ENCODE peak calls at places on chromosomes 12 and 14, in six cellular contexts. One of them, this sample, is unnamed.

GRCh38 chr12:122423258-122424165 is 1.0 kb upstream of the CLIP1 start:
- DNase-seq in mesenchymal stem cell: peak; percentile 79
- DNase-seq in neuronal stem cell: peak; percentile 84
- DNase-seq in IMR-90: peak; percentile 62
- DNase-seq in H9: peak; percentile 65
- DNase-seq in trophoblast cell: peak; percentile 39
- DNase-seq in this sample: peak; percentile 61

GRCh38 chr12:6836851-6837250 is 3.9 kb upstream of the GNB3 start:
- DNase-seq in IMR-90: no peak
- DNase-seq in trophoblast cell: no peak
- DNase-seq in mesenchymal stem cell: no peak
- DNase-seq in neuronal stem cell: no peak
- DNase-seq in H9: no peak
- DNase-seq in this sample: no peak

GRCh38 chr14:101335061-101335661 is 226.1 kb upstream of the DIO3 start:
- DNase-seq in trophoblast cell: no peak
- DNase-seq in neuronal stem cell: no peak
- DNase-seq in H9: no peak
- DNase-seq in IMR-90: no peak
- DNase-seq in mesenchymal stem cell: no peak
- DNase-seq in this sample: peak; percentile 29

GRCh38 chr14:28767851-28768548 is 1.4 kb downstream of the FOXG1 start:
- DNase-seq in neuronal stem cell: no peak
- DNase-seq in IMR-90: no peak
- DNase-seq in trophoblast cell: no peak
- DNase-seq in mesenchymal stem cell: no peak
- DNase-seq in H9: peak; percentile 90
- DNase-seq in this sample: peak; percentile 88

GRCh38 chr12:80815351-80815750 is 98.6 kb downstream of the MYF5 start:
- DNase-seq in neuronal stem cell: no peak
- DNase-seq in H9: no peak
- DNase-seq in mesenchymal stem cell: peak; percentile 5
- DNase-seq in IMR-90: peak; percentile 77
- DNase-seq in trophoblast cell: no peak
- DNase-seq in this sample: no peak

GRCh38 chr14:71355324-71356201 is 448.3 kb downstream of the PCNX1 start:
- DNase-seq in IMR-90: peak; percentile 68
- DNase-seq in neuronal stem cell: no peak
- DNase-seq in H9: no peak
- DNase-seq in mesenchymal stem cell: no peak
- DNase-seq in trophoblast cell: peak; percentile 12
- DNase-seq in this sample: no peak

GRCh38 chr12:79388006-79388405 is 302.8 kb downstream of the PAWR start:
- DNase-seq in mesenchymal stem cell: no peak
- DNase-seq in IMR-90: no peak
- DNase-seq in trophoblast cell: no peak
- DNase-seq in neuronal stem cell: no peak
- DNase-seq in H9: no peak
- DNase-seq in this sample: no peak

GRCh38 chr12:47802312-47802711 is 17.4 kb downstream of the HDAC7 start:
- DNase-seq in trophoblast cell: peak; percentile 29
- DNase-seq in IMR-90: no peak
- DNase-seq in mesenchymal stem cell: no peak
- DNase-seq in neuronal stem cell: no peak
- DNase-seq in H9: no peak
- DNase-seq in this sample: no peak

GRCh38 chr14:51066576-51066975 is 28.3 kb downstream of the TRIM9 start:
- DNase-seq in mesenchymal stem cell: no peak
- DNase-seq in H9: no peak
- DNase-seq in trophoblast cell: no peak
- DNase-seq in IMR-90: no peak
- DNase-seq in neuronal stem cell: no peak
- DNase-seq in this sample: no peak

GRCh38 chr12:71938728-71939385 is at the start of gene TPH2:
- DNase-seq in neuronal stem cell: peak; percentile 86
- DNase-seq in mesenchymal stem cell: peak; percentile 75
- DNase-seq in IMR-90: peak; percentile 68
- DNase-seq in H9: peak; percentile 95
- DNase-seq in trophoblast cell: peak; percentile 73
- DNase-seq in this sample: peak; percentile 74

GRCh38 chr12:61993734-61994345 is 266.4 kb upstream of the USP15 start:
- DNase-seq in mesenchymal stem cell: peak; percentile 72
- DNase-seq in neuronal stem cell: peak; percentile 47
- DNase-seq in H9: no peak
- DNase-seq in trophoblast cell: peak; percentile 53
- DNase-seq in IMR-90: peak; percentile 6
- DNase-seq in this sample: no peak

GRCh38 chr14:28879571-28879970 is 113.0 kb downstream of the FOXG1 start:
- DNase-seq in mesenchymal stem cell: no peak
- DNase-seq in IMR-90: no peak
- DNase-seq in H9: no peak
- DNase-seq in trophoblast cell: no peak
- DNase-seq in neuronal stem cell: peak; percentile 38
- DNase-seq in this sample: no peak

GRCh38 chr14:76101384-76101783 is 50.3 kb upstream of the GPATCH2L start:
- DNase-seq in IMR-90: peak; percentile 7
- DNase-seq in mesenchymal stem cell: no peak
- DNase-seq in trophoblast cell: no peak
- DNase-seq in neuronal stem cell: no peak
- DNase-seq in H9: no peak
- DNase-seq in this sample: no peak

GRCh38 chr12:77847060-77847541 is 16.4 kb downstream of the NAV3 start:
- DNase-seq in H9: no peak
- DNase-seq in neuronal stem cell: no peak
- DNase-seq in mesenchymal stem cell: peak; percentile 28
- DNase-seq in IMR-90: peak; percentile 1
- DNase-seq in trophoblast cell: no peak
- DNase-seq in this sample: no peak

GRCh38 chr12:43761535-43761934 is 2.8 kb downstream of the IRAK4 start:
- DNase-seq in neuronal stem cell: no peak
- DNase-seq in mesenchymal stem cell: no peak
- DNase-seq in trophoblast cell: no peak
- DNase-seq in IMR-90: no peak
- DNase-seq in H9: no peak
- DNase-seq in this sample: no peak

GRCh38 chr12:67705394-67706370 is 57.1 kb downstream of the DYRK2 start:
- DNase-seq in mesenchymal stem cell: peak; percentile 82
- DNase-seq in IMR-90: peak; percentile 82
- DNase-seq in H9: no peak
- DNase-seq in neuronal stem cell: no peak
- DNase-seq in trophoblast cell: no peak
- DNase-seq in this sample: no peak

GRCh38 chr12:105348142-105348541 is 17.7 kb downstream of the C12orf75 start:
- DNase-seq in IMR-90: no peak
- DNase-seq in H9: no peak
- DNase-seq in trophoblast cell: peak; percentile 47
- DNase-seq in mesenchymal stem cell: no peak
- DNase-seq in neuronal stem cell: no peak
- DNase-seq in this sample: no peak

GRCh38 chr12:39626033-39626814 is 6.6 kb upstream of the ABCD2 start:
- DNase-seq in H9: peak; percentile 84
- DNase-seq in mesenchymal stem cell: no peak
- DNase-seq in neuronal stem cell: no peak
- DNase-seq in IMR-90: no peak
- DNase-seq in trophoblast cell: no peak
- DNase-seq in this sample: no peak
- H4K91ac ChIP-seq in H9: no peak overlapping the region
- H4K91ac ChIP-seq in mesenchymal stem cell: no peak overlapping the region
- H4K91ac ChIP-seq in neuronal stem cell: no peak overlapping the region
- H4K91ac ChIP-seq in IMR-90: no peak overlapping the region
- H4K91ac ChIP-seq in trophoblast cell: no peak overlapping the region
- H4K91ac ChIP-seq in this sample: no peak overlapping the region

GRCh38 chr14:43360239-43360638 is 1146.8 kb downstream of the FSCB start:
- DNase-seq in mesenchymal stem cell: no peak
- DNase-seq in H9: no peak
- DNase-seq in IMR-90: no peak
- DNase-seq in trophoblast cell: no peak
- DNase-seq in neuronal stem cell: no peak
- DNase-seq in this sample: no peak
- H4K91ac ChIP-seq in mesenchymal stem cell: no peak overlapping the region
- H4K91ac ChIP-seq in H9: no peak overlapping the region
- H4K91ac ChIP-seq in IMR-90: no peak overlapping the region
- H4K91ac ChIP-seq in trophoblast cell: no peak overlapping the region
- H4K91ac ChIP-seq in neuronal stem cell: no peak overlapping the region
- H4K91ac ChIP-seq in this sample: no peak overlapping the region

GRCh38 chr12:132825861-132826260 is 2.8 kb downstream of the GOLGA3 start:
- DNase-seq in mesenchymal stem cell: no peak
- DNase-seq in H9: no peak
- DNase-seq in trophoblast cell: no peak
- DNase-seq in neuronal stem cell: no peak
- DNase-seq in IMR-90: no peak
- DNase-seq in this sample: no peak
- H4K91ac ChIP-seq in mesenchymal stem cell: no peak overlapping the region
- H4K91ac ChIP-seq in H9: no peak overlapping the region
- H4K91ac ChIP-seq in trophoblast cell: no peak overlapping the region
- H4K91ac ChIP-seq in neuronal stem cell: no peak overlapping the region
- H4K91ac ChIP-seq in IMR-90: no peak overlapping the region
- H4K91ac ChIP-seq in this sample: no peak overlapping the region

DNA sequence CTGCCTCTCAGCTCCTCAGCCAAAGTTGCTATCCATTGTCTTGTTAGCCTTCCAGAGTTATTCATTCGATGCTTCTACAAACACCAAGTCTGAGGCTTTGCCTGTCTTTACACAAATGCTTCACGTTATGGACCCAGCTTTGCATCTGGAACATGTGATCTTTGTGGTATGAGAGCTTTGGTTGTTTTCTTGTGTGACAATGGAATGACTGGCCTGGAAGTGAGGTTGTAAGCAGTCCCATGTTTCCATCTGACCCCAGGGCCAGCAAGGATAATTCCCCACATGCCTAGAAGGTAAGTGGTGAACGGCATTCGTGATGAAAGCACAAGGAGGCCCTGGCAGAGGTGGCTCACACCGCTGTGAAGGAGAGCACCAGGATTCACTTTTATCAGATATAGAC is 866.7 kb upstream of the TMEM132C start:
- DNase-seq in IMR-90: no peak
- DNase-seq in H9: no peak
- DNase-seq in neuronal stem cell: no peak
- DNase-seq in mesenchymal stem cell: no peak
- DNase-seq in trophoblast cell: no peak
- DNase-seq in this sample: no peak
- H4K91ac ChIP-seq in IMR-90: peak overlapping the region; percentile 25
- H4K91ac ChIP-seq in H9: no peak overlapping the region
- H4K91ac ChIP-seq in neuronal stem cell: no peak overlapping the region
- H4K91ac ChIP-seq in mesenchymal stem cell: no peak overlapping the region
- H4K91ac ChIP-seq in trophoblast cell: no peak overlapping the region
- H4K91ac ChIP-seq in this sample: no peak overlapping the region

DNA sequence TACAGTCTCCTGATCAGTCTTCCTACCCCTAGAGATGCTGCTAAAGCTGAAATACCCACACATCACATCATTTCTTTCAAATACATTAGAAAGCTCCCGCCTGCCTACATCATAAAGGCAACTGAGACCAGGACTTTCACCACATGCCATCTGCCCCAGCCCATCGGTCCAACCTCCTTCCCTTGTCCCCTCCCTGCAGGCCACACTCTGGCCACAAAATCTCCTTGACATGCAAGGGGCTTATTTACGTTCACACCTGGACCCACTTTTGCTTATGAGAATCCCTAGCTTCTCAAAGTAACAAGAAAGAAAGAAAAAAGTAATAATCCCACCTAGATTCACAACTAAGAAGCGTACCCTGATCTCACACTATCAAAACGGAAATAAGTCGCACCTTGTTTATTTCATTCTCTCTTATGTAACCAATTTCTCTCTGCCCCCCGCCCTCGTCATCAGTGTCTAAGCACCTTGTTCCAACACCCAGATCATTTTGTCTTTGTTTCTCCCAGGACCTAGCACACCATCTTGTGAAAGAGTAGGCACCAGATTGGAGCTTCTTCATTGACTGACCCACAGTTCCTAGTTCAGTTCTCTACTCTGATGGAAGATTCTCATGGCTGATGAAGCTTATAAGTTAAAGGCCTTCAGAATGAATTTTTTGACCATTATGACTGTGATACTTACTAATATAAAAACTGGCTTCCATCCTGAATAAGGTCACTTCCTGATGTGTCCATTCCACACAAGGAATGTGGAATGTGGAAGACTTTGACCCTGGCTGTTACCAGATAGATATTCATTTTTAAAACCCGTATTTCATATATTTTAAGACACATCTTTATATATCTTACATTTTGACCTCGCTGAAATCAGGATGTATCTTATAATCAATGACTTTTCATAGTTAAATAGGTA is 7.7 kb downstream of the WSB2 start:
- DNase-seq in mesenchymal stem cell: no peak
- DNase-seq in IMR-90: peak; percentile 51
- DNase-seq in H9: no peak
- DNase-seq in neuronal stem cell: no peak
- DNase-seq in trophoblast cell: peak; percentile 10
- DNase-seq in this sample: no peak
- H4K91ac ChIP-seq in mesenchymal stem cell: no peak overlapping the region
- H4K91ac ChIP-seq in IMR-90: peak overlapping the region; percentile 53
- H4K91ac ChIP-seq in H9: no peak overlapping the region
- H4K91ac ChIP-seq in neuronal stem cell: no peak overlapping the region
- H4K91ac ChIP-seq in trophoblast cell: peak overlapping the region; percentile 20
- H4K91ac ChIP-seq in this sample: no peak overlapping the region

GRCh38 chr14:95044463-95045254 is 112.7 kb downstream of the DICER1 start:
- DNase-seq in neuronal stem cell: no peak
- DNase-seq in trophoblast cell: no peak
- DNase-seq in IMR-90: no peak
- DNase-seq in mesenchymal stem cell: no peak
- DNase-seq in H9: peak; percentile 40
- DNase-seq in this sample: peak; percentile 52

GRCh38 chr14:95045836-95046430 is 111.4 kb downstream of the DICER1 start:
- DNase-seq in mesenchymal stem cell: no peak
- DNase-seq in H9: peak; percentile 18
- DNase-seq in neuronal stem cell: no peak
- DNase-seq in IMR-90: no peak
- DNase-seq in trophoblast cell: no peak
- DNase-seq in this sample: no peak

GRCh38 chr14:95043732-95044462 is 113.4 kb downstream of the DICER1 start:
- DNase-seq in H9: peak; percentile 19
- DNase-seq in IMR-90: no peak
- DNase-seq in trophoblast cell: no peak
- DNase-seq in mesenchymal stem cell: no peak
- DNase-seq in neuronal stem cell: no peak
- DNase-seq in this sample: peak; percentile 29

GRCh38 chr14:95046711-95047681 is 110.3 kb downstream of the DICER1 start:
- DNase-seq in H9: peak; percentile 18
- DNase-seq in neuronal stem cell: no peak
- DNase-seq in trophoblast cell: no peak
- DNase-seq in mesenchymal stem cell: peak; percentile 3
- DNase-seq in IMR-90: peak; percentile 61
- DNase-seq in this sample: no peak

GRCh38 chr14:95045255-95045701 is 112.1 kb downstream of the DICER1 start:
- DNase-seq in IMR-90: no peak
- DNase-seq in trophoblast cell: no peak
- DNase-seq in neuronal stem cell: no peak
- DNase-seq in mesenchymal stem cell: no peak
- DNase-seq in H9: peak; percentile 21
- DNase-seq in this sample: no peak
- H4K91ac ChIP-seq in IMR-90: no peak overlapping the region
- H4K91ac ChIP-seq in trophoblast cell: no peak overlapping the region
- H4K91ac ChIP-seq in neuronal stem cell: no peak overlapping the region
- H4K91ac ChIP-seq in mesenchymal stem cell: no peak overlapping the region
- H4K91ac ChIP-seq in H9: no peak overlapping the region
- H4K91ac ChIP-seq in this sample: no peak overlapping the region

This sample was measured in H1.